ENCODE peak calls at places on chromosomes 2 and 18, in six cellular contexts. N is tibial nerve; L is sigmoid colon; H is adipocyte; G is suprapubic skin; O is CD8-positive, alpha-beta T cell. I is an unnamed sample.
A peak's percentile ranks its signal among the peaks of the same experiment; 100 is the strongest.

GRCh38 chr2:38409136-38409903 is 32.2 kb upstream of the ATL2 start:
- DNase-seq in N (peak; percentile 23), L (peak; percentile 88), H (no peak), G (no peak), O (no peak), I (no peak)

GRCh38 chr2:219019436-219019835 is 21.9 kb downstream of the CFAP65 start:
- DNase-seq in N (no peak), L (peak; percentile 30), H (no peak), G (no peak), O (no peak), I (peak; percentile 8)

GRCh38 chr2:37526323-37526722 is 145.1 kb downstream of the CDC42EP3 start:
- DNase-seq in N (no peak), L (no peak), H (no peak), G (no peak), O (no peak), I (no peak)

GRCh38 chr2:96875498-96876035 is 5.7 kb upstream of the SEMA4C start:
- DNase-seq in N (no peak), L (no peak), H (no peak), G (no peak), O (no peak), I (no peak)

GRCh38 chr2:26649992-26650712 is 9.0 kb upstream of the CIB4 start:
- DNase-seq in N (no peak), L (no peak), H (no peak), G (peak; percentile 50), O (peak; percentile 38), I (no peak)

GRCh38 chr2:128565441-128565840 is 246.8 kb upstream of the HS6ST1 start:
- DNase-seq in N (no peak), L (no peak), H (no peak), G (no peak), O (peak; percentile 9), I (no peak)

GRCh38 chr18:74546751-74547530 is 12.6 kb downstream of the CNDP1 start:
- DNase-seq in N (no peak), L (no peak), H (peak; percentile 38), G (no peak), O (no peak), I (peak; percentile 43)

GRCh38 chr2:185144159-185144919 is 546.0 kb downstream of the ZNF804A start:
- DNase-seq in N (no peak), L (no peak), H (no peak), G (no peak), O (no peak), I (no peak)

GRCh38 chr2:65438137-65438899 is 5.9 kb upstream of the SPRED2 start:
- DNase-seq in N (no peak), L (no peak), H (no peak), G (no peak), O (no peak), I (no peak)

GRCh38 chr2:39494784-39495251 is 57.7 kb upstream of the MAP4K3 start:
- DNase-seq in N (no peak), L (no peak), H (peak; percentile 85), G (no peak), O (no peak), I (no peak)

GRCh38 chr2:196995757-196996314 is 69.3 kb upstream of the PGAP1 start:
- DNase-seq in N (no peak), L (no peak), H (no peak), G (no peak), O (no peak), I (no peak)

GRCh38 chr2:174333502-174334277 is 1.1 kb upstream of the SP9 start:
- DNase-seq in N (no peak), L (no peak), H (no peak), G (no peak), O (no peak), I (no peak)

GRCh38 chr2:40415391-40415790 is 36.5 kb downstream of the SLC8A1 start:
- DNase-seq in N (no peak), L (no peak), H (no peak), G (no peak), O (no peak), I (no peak)

DNA sequence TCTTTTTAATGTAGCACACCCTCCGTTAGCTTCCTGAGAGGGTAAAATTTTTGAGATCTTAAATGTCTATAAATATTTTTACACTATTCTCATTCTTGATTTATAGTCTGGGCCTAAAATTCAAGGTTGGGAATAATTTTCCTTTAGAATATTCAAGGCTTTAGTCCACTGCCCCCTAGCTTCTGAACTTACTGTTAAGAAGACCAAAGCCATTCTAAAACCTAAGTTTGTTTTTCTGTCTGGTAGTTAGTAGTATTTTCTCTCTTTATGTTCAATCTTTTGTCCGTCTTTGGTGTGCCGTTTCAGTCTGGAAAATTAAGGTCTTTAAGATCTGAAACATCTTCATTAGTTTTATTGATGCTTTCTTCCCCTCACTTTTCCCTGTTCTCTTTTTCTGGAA is 14.5 kb downstream of the OSBPL6 start:
- DNase-seq in N (no peak), L (no peak), H (peak; percentile 24), G (no peak), O (no peak), I (no peak)
- H3K4me1 ChIP-seq in N (no peaks in the 10 kb centered on the region), L (no peaks in the 10 kb centered on the region), H (no peaks in the 10 kb centered on the region), G (no peaks in the 10 kb centered on the region), O (no peaks in the 10 kb centered on the region), I (no peaks in the 10 kb centered on the region)

DNA sequence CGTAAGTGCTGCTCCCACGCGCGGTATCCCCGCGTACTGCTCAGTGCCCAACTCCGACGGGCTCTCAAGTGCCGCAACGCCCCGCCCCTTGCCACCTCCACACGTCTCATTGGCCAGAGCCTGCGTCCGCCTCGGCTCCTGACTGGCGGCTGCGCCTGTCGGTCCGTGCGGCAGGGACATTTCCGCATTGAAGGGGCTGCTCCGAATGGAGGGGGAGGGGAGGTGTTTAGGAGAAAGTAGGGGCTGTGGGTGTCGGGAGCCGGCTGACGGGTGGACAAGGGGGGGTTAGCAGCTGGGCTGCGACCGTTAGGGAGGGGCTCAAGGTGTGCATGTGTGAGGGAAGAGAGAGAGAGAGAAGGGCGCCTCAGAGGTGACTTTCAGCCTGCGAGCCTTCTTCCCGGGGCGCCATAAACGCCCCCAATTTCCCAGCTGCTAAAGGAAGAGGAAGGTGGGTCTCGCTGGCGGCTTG is 877 bp upstream of the UGP2 start:
- DNase-seq in N (peak; percentile 99), L (peak; percentile 99), H (peak; percentile 100), G (peak; percentile 100), O (peak; percentile 97), I (peak; percentile 99)
- H3K4me1 ChIP-seq in N (peaks cover 13% of the 10 kb centered on the region), L (peaks cover 48% of the 10 kb centered on the region), H (peaks cover 28% of the 10 kb centered on the region), G (peaks cover 37% of the 10 kb centered on the region), O (peaks cover 35% of the 10 kb centered on the region), I (peaks cover 23% of the 10 kb centered on the region)

DNA sequence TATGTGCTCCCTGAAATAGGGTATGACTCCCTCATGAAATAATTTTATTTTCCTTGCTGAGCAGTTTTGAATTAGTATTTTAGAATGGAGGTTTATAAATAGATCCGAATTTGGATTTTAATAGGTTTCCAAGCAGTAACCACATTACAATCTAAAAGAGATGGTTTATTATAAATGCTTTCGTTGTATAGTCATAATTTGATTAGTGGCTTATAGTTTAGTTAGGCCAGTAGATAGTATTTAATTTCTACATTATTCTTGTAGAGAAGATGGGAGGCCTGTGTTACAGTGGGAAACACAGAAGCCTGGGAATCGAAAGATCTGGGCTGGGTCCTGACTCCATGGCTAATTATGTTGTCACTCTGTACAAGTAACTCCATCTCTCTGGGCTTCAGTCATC is 6.7 kb downstream of the CAB39 start:
- DNase-seq in N (no peak), L (no peak), H (no peak), G (no peak), O (no peak), I (no peak)
- H3K4me1 ChIP-seq in N (peaks cover 21% of the 10 kb centered on the region), L (peaks cover 96% of the 10 kb centered on the region), H (peaks cover 49% of the 10 kb centered on the region), G (peaks cover 46% of the 10 kb centered on the region), O (peaks cover 83% of the 10 kb centered on the region), I (peaks cover 45% of the 10 kb centered on the region)

DNA sequence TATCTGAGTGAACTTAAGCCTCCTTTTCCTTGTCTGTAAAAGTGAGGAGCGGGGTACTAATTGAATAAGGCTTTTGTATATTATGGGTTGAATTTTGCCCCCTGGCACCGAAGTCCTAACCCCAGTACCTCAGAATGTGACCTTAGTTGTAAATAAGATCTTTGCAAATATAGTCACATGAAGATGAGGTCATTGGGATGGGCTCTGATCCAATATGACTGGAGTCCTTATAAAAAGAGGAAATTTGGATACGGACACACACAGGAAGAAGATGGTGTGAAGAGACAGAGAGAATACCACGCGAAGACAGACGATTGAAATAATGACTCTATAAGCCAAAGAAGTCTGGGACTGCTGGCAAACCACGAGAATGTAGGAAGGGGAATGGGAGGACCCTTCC is 98.5 kb downstream of the CPO start:
- DNase-seq in N (no peak), L (no peak), H (no peak), G (no peak), O (no peak), I (no peak)
- H3K4me1 ChIP-seq in N (peaks cover 11% of the 10 kb centered on the region), L (no peaks in the 10 kb centered on the region), H (peaks cover 21% of the 10 kb centered on the region), G (peaks cover 13% of the 10 kb centered on the region), O (no peaks in the 10 kb centered on the region), I (no peaks in the 10 kb centered on the region)

DNA sequence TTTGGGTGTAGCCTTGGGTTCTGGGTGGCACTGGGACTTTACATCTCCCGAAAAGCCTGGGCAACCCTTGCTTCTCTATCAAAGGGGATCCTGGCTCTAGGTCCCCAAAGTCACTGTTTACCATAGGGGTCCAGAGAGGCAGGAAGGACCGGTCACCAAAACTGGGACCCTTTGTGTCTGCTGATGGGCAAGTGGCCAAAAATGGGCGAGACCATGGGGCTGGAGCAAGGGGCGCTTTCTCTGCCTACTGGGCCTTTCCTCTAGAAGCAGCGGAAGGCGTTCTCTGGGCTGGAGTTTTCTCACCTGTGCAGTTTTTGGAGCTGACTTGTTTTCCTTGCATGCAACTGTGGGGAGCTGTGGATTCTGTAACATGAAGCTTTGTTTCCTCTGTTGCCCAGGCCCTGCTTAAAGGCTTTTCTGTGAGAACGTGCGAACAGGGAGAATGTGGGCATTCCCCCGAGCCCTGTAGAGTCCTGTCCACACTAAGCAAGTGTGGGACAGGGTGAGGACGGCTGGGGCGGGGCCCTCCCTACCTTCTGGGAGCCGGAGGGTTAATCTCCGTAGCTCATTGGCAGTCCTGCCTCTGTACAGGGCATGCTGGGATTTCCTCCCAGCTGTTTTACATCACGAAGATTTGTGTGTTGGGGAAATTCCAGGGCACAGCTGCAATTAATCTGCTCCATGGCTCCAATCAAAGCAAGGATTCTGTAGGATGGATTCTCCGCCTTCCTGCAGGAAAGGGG is 50.2 kb downstream of the TGOLN2 start:
- DNase-seq in N (no peak), L (peak; percentile 75), H (peak; percentile 92), G (no peak), O (no peak), I (no peak)
- H3K4me1 ChIP-seq in N (peaks cover 17% of the 10 kb centered on the region), L (peaks cover 43% of the 10 kb centered on the region), H (peaks cover 30% of the 10 kb centered on the region), G (peaks cover 26% of the 10 kb centered on the region), O (no peaks in the 10 kb centered on the region), I (peaks cover 5% of the 10 kb centered on the region)

GRCh38 chr2:105804266-105804665 is 59.6 kb downstream of the NCK2 start:
- DNase-seq in N (no peak), L (no peak), H (peak; percentile 32), G (no peak), O (no peak), I (no peak)

GRCh38 chr2:105809723-105810122 is 65.0 kb downstream of the NCK2 start:
- DNase-seq in N (no peak), L (no peak), H (no peak), G (no peak), O (no peak), I (no peak)

GRCh38 chr2:105808418-105809098 is 63.8 kb downstream of the NCK2 start:
- DNase-seq in N (no peak), L (no peak), H (no peak), G (no peak), O (no peak), I (no peak)

GRCh38 chr2:105809099-105809473 is 64.4 kb downstream of the NCK2 start:
- DNase-seq in N (no peak), L (no peak), H (no peak), G (no peak), O (no peak), I (no peak)

DNA sequence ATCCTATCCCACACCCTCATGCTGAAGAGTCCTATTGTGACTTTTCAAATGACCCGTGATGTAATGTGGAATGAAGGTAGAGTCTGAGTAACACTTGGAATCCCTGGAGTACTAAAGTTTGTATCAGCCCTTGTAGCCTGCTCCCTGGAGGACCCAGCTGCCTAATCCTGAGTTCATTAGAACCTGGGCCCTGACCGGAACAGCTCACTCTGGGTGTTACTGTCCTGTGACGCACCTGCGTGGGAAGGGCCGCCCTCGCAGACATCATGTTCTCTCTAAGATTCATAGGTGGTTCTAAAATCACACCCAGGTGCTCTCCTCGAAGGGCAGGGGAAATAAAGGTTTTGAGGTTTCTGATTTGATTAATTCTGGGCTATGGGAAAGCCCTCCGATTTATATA is 62.3 kb downstream of the NCK2 start:
- DNase-seq in N (no peak), L (no peak), H (no peak), G (no peak), O (no peak), I (no peak)
- H3K4me1 ChIP-seq in N (peaks cover 29% of the 10 kb centered on the region), L (peaks cover 50% of the 10 kb centered on the region), H (peaks cover 24% of the 10 kb centered on the region), G (peaks cover 34% of the 10 kb centered on the region), O (peaks cover 93% of the 10 kb centered on the region), I (peaks cover 26% of the 10 kb centered on the region)

I was measured in mucosa of descending colon.